ENCODE peak calls at places on chromosomes 6 and 20, in six cellular contexts. One of them, this sample, is unnamed.

GRCh38 chr6:17865798-17866725 is 121.4 kb downstream of the KIF13A start:
- DNase-seq in ureter: peak
- DNase-seq in tibial nerve: peak
- DNase-seq in brain microvascular endothelial cell: peak
- DNase-seq in type B pancreatic cell: no peak
- DNase-seq in activated naive CD8-positive, alpha-beta T cell treated with anti-CD3 and anti-CD28 coated beads, Interleukin-2, amount 10 ng/mL, durations not matched to agents 7 days and 5 days: no peak
- DNase-seq in this sample: peak

GRCh38 chr6:4155848-4156466 is 20.6 kb upstream of the ECI2 start:
- DNase-seq in ureter: peak
- DNase-seq in tibial nerve: peak
- DNase-seq in brain microvascular endothelial cell: peak
- DNase-seq in type B pancreatic cell: peak
- DNase-seq in activated naive CD8-positive, alpha-beta T cell treated with anti-CD3 and anti-CD28 coated beads, Interleukin-2, amount 10 ng/mL, durations not matched to agents 7 days and 5 days: peak
- DNase-seq in this sample: peak

GRCh38 chr20:54107600-54108393 is 37.4 kb upstream of the BCAS1 start:
- DNase-seq in ureter: no peak
- DNase-seq in tibial nerve: no peak
- DNase-seq in brain microvascular endothelial cell: no peak
- DNase-seq in type B pancreatic cell: no peak
- DNase-seq in activated naive CD8-positive, alpha-beta T cell treated with anti-CD3 and anti-CD28 coated beads, Interleukin-2, amount 10 ng/mL, durations not matched to agents 7 days and 5 days: no peak
- DNase-seq in this sample: no peak

GRCh38 chr6:37047933-37048850 is 42.7 kb downstream of the FGD2 start:
- DNase-seq in ureter: no peak
- DNase-seq in tibial nerve: no peak
- DNase-seq in brain microvascular endothelial cell: no peak
- DNase-seq in type B pancreatic cell: no peak
- DNase-seq in activated naive CD8-positive, alpha-beta T cell treated with anti-CD3 and anti-CD28 coated beads, Interleukin-2, amount 10 ng/mL, durations not matched to agents 7 days and 5 days: no peak
- DNase-seq in this sample: no peak

GRCh38 chr20:57620274-57620990 is at the start of gene ZBP1:
- DNase-seq in ureter: peak
- DNase-seq in tibial nerve: no peak
- DNase-seq in brain microvascular endothelial cell: no peak
- DNase-seq in type B pancreatic cell: peak
- DNase-seq in activated naive CD8-positive, alpha-beta T cell treated with anti-CD3 and anti-CD28 coated beads, Interleukin-2, amount 10 ng/mL, durations not matched to agents 7 days and 5 days: peak
- DNase-seq in this sample: no peak

GRCh38 chr20:38187512-38187911 is 22.4 kb upstream of the TGM2 start:
- DNase-seq in ureter: no peak
- DNase-seq in tibial nerve: no peak
- DNase-seq in brain microvascular endothelial cell: no peak
- DNase-seq in type B pancreatic cell: no peak
- DNase-seq in activated naive CD8-positive, alpha-beta T cell treated with anti-CD3 and anti-CD28 coated beads, Interleukin-2, amount 10 ng/mL, durations not matched to agents 7 days and 5 days: no peak
- DNase-seq in this sample: peak

GRCh38 chr6:1208876-1209275 is 103.0 kb upstream of the FOXQ1 start:
- DNase-seq in ureter: no peak
- DNase-seq in tibial nerve: no peak
- DNase-seq in brain microvascular endothelial cell: no peak
- DNase-seq in type B pancreatic cell: no peak
- DNase-seq in activated naive CD8-positive, alpha-beta T cell treated with anti-CD3 and anti-CD28 coated beads, Interleukin-2, amount 10 ng/mL, durations not matched to agents 7 days and 5 days: no peak
- DNase-seq in this sample: no peak

GRCh38 chr6:101011165-101011564 is 130.0 kb upstream of the ASCC3 start:
- DNase-seq in ureter: no peak
- DNase-seq in tibial nerve: no peak
- DNase-seq in brain microvascular endothelial cell: no peak
- DNase-seq in type B pancreatic cell: no peak
- DNase-seq in activated naive CD8-positive, alpha-beta T cell treated with anti-CD3 and anti-CD28 coated beads, Interleukin-2, amount 10 ng/mL, durations not matched to agents 7 days and 5 days: no peak
- DNase-seq in this sample: no peak

GRCh38 chr20:17605131-17605660 is 35.3 kb downstream of the DSTN start:
- DNase-seq in ureter: no peak
- DNase-seq in tibial nerve: no peak
- DNase-seq in brain microvascular endothelial cell: no peak
- DNase-seq in type B pancreatic cell: no peak
- DNase-seq in activated naive CD8-positive, alpha-beta T cell treated with anti-CD3 and anti-CD28 coated beads, Interleukin-2, amount 10 ng/mL, durations not matched to agents 7 days and 5 days: no peak
- DNase-seq in this sample: no peak

GRCh38 chr6:165880721-165881120 is 217.7 kb upstream of the PDE10A start:
- DNase-seq in ureter: no peak
- DNase-seq in tibial nerve: no peak
- DNase-seq in brain microvascular endothelial cell: no peak
- DNase-seq in type B pancreatic cell: no peak
- DNase-seq in activated naive CD8-positive, alpha-beta T cell treated with anti-CD3 and anti-CD28 coated beads, Interleukin-2, amount 10 ng/mL, durations not matched to agents 7 days and 5 days: no peak
- DNase-seq in this sample: no peak

GRCh38 chr6:15378864-15379263 is 133.0 kb downstream of the JARID2 start:
- DNase-seq in ureter: no peak
- DNase-seq in tibial nerve: no peak
- DNase-seq in brain microvascular endothelial cell: peak
- DNase-seq in type B pancreatic cell: no peak
- DNase-seq in activated naive CD8-positive, alpha-beta T cell treated with anti-CD3 and anti-CD28 coated beads, Interleukin-2, amount 10 ng/mL, durations not matched to agents 7 days and 5 days: no peak
- DNase-seq in this sample: no peak

This sample was measured in tibial artery.